ENCODE peak calls at places on chromosomes 7 and 10, in six cellular contexts. One of them, this sample, is unnamed.

GRCh38 chr7:39566056-39566921 is at the start of gene YAE1:
- DNase-seq in dorsolateral prefrontal cortex: peak
- DNase-seq in nephron progenitor cell: peak
- DNase-seq in lung: peak
- DNase-seq in AG09309: no peak
- DNase-seq in foreskin fibroblast: peak
- DNase-seq in this sample: peak

GRCh38 chr7:115183431-115184057 is 261.6 kb downstream of the MDFIC start:
- DNase-seq in dorsolateral prefrontal cortex: no peak
- DNase-seq in nephron progenitor cell: no peak
- DNase-seq in lung: no peak
- DNase-seq in AG09309: no peak
- DNase-seq in foreskin fibroblast: no peak
- DNase-seq in this sample: no peak

GRCh38 chr10:129098517-129098916 is 368.5 kb upstream of the MGMT start:
- DNase-seq in dorsolateral prefrontal cortex: no peak
- DNase-seq in nephron progenitor cell: no peak
- DNase-seq in lung: no peak
- DNase-seq in AG09309: no peak
- DNase-seq in foreskin fibroblast: no peak
- DNase-seq in this sample: no peak

GRCh38 chr7:1727079-1727478 is 57.0 kb downstream of the ELFN1 start:
- DNase-seq in dorsolateral prefrontal cortex: no peak
- DNase-seq in nephron progenitor cell: no peak
- DNase-seq in lung: no peak
- DNase-seq in AG09309: no peak
- DNase-seq in foreskin fibroblast: no peak
- DNase-seq in this sample: no peak

GRCh38 chr7:146736446-146737190 is 620.0 kb downstream of the CNTNAP2 start:
- DNase-seq in dorsolateral prefrontal cortex: no peak
- DNase-seq in nephron progenitor cell: no peak
- DNase-seq in lung: no peak
- DNase-seq in AG09309: no peak
- DNase-seq in foreskin fibroblast: peak
- DNase-seq in this sample: no peak

GRCh38 chr7:38393874-38394273 is 120.4 kb upstream of the TARP start:
- DNase-seq in dorsolateral prefrontal cortex: no peak
- DNase-seq in nephron progenitor cell: no peak
- DNase-seq in lung: no peak
- DNase-seq in AG09309: no peak
- DNase-seq in foreskin fibroblast: no peak
- DNase-seq in this sample: no peak

GRCh38 chr10:126904807-126905686 is at the start of gene DOCK1:
- DNase-seq in dorsolateral prefrontal cortex: peak
- DNase-seq in nephron progenitor cell: peak
- DNase-seq in lung: peak
- DNase-seq in AG09309: no peak
- DNase-seq in foreskin fibroblast: peak
- DNase-seq in this sample: no peak

GRCh38 chr10:79936625-79937255 is 12.2 kb downstream of the SFTPD start:
- DNase-seq in dorsolateral prefrontal cortex: no peak
- DNase-seq in nephron progenitor cell: no peak
- DNase-seq in lung: peak
- DNase-seq in AG09309: no peak
- DNase-seq in foreskin fibroblast: peak
- DNase-seq in this sample: peak

GRCh38 chr7:121924273-121925184 is 51.6 kb downstream of the PTPRZ1 start:
- DNase-seq in dorsolateral prefrontal cortex: no peak
- DNase-seq in nephron progenitor cell: no peak
- DNase-seq in lung: no peak
- DNase-seq in AG09309: no peak
- DNase-seq in foreskin fibroblast: no peak
- DNase-seq in this sample: no peak

GRCh38 chr7:108257954-108258353 is 127.8 kb upstream of the LAMB4 start:
- DNase-seq in dorsolateral prefrontal cortex: no peak
- DNase-seq in nephron progenitor cell: no peak
- DNase-seq in lung: no peak
- DNase-seq in AG09309: no peak
- DNase-seq in foreskin fibroblast: no peak
- DNase-seq in this sample: no peak

GRCh38 chr10:58932821-58933314 is 243.6 kb upstream of the PHYHIPL start:
- DNase-seq in dorsolateral prefrontal cortex: no peak
- DNase-seq in nephron progenitor cell: no peak
- DNase-seq in lung: no peak
- DNase-seq in AG09309: no peak
- DNase-seq in foreskin fibroblast: no peak
- DNase-seq in this sample: no peak

GRCh38 chr10:96846395-96846794 is 14.3 kb downstream of the LCOR start:
- DNase-seq in dorsolateral prefrontal cortex: no peak
- DNase-seq in nephron progenitor cell: no peak
- DNase-seq in lung: no peak
- DNase-seq in AG09309: no peak
- DNase-seq in foreskin fibroblast: no peak
- DNase-seq in this sample: no peak

GRCh38 chr7:138886501-138886917 is 88.5 kb upstream of the ATP6V0A4 start:
- DNase-seq in dorsolateral prefrontal cortex: no peak
- DNase-seq in nephron progenitor cell: no peak
- DNase-seq in lung: no peak
- DNase-seq in AG09309: no peak
- DNase-seq in foreskin fibroblast: peak
- DNase-seq in this sample: no peak

GRCh38 chr7:84337386-84337785 is 142.8 kb upstream of the SEMA3A start:
- DNase-seq in dorsolateral prefrontal cortex: no peak
- DNase-seq in nephron progenitor cell: no peak
- DNase-seq in lung: no peak
- DNase-seq in AG09309: no peak
- DNase-seq in foreskin fibroblast: peak
- DNase-seq in this sample: no peak

GRCh38 chr7:50663396-50664102 is 98.3 kb upstream of the DDC start:
- DNase-seq in dorsolateral prefrontal cortex: no peak
- DNase-seq in nephron progenitor cell: no peak
- DNase-seq in lung: no peak
- DNase-seq in AG09309: no peak
- DNase-seq in foreskin fibroblast: no peak
- DNase-seq in this sample: no peak

GRCh38 chr10:14050598-14050997 is 280.1 kb downstream of the FRMD4A start:
- DNase-seq in dorsolateral prefrontal cortex: no peak
- DNase-seq in nephron progenitor cell: no peak
- DNase-seq in lung: no peak
- DNase-seq in AG09309: no peak
- DNase-seq in foreskin fibroblast: no peak
- DNase-seq in this sample: no peak

GRCh38 chr10:132455986-132456847 is 59.2 kb downstream of the PWWP2B start:
- DNase-seq in dorsolateral prefrontal cortex: no peak
- DNase-seq in nephron progenitor cell: peak
- DNase-seq in lung: no peak
- DNase-seq in AG09309: no peak
- DNase-seq in foreskin fibroblast: no peak
- DNase-seq in this sample: peak

GRCh38 chr10:31678139-31678536 is 250.5 kb downstream of the ARHGAP12 start:
- DNase-seq in dorsolateral prefrontal cortex: no peak
- DNase-seq in nephron progenitor cell: no peak
- DNase-seq in lung: no peak
- DNase-seq in AG09309: no peak
- DNase-seq in foreskin fibroblast: no peak
- DNase-seq in this sample: no peak

GRCh38 chr7:98079891-98080653 is 26.6 kb upstream of the LMTK2 start:
- DNase-seq in dorsolateral prefrontal cortex: no peak
- DNase-seq in nephron progenitor cell: no peak
- DNase-seq in lung: no peak
- DNase-seq in AG09309: no peak
- DNase-seq in foreskin fibroblast: no peak
- DNase-seq in this sample: no peak

GRCh38 chr7:102292813-102293798 is 6.4 kb downstream of the SH2B2 start:
- DNase-seq in dorsolateral prefrontal cortex: no peak
- DNase-seq in nephron progenitor cell: no peak
- DNase-seq in lung: no peak
- DNase-seq in AG09309: no peak
- DNase-seq in foreskin fibroblast: no peak
- DNase-seq in this sample: no peak

GRCh38 chr7:25964483-25964961 is 187.5 kb upstream of the NFE2L3 start:
- DNase-seq in dorsolateral prefrontal cortex: no peak
- DNase-seq in nephron progenitor cell: no peak
- DNase-seq in lung: no peak
- DNase-seq in AG09309: no peak
- DNase-seq in foreskin fibroblast: no peak
- DNase-seq in this sample: no peak

DNA sequence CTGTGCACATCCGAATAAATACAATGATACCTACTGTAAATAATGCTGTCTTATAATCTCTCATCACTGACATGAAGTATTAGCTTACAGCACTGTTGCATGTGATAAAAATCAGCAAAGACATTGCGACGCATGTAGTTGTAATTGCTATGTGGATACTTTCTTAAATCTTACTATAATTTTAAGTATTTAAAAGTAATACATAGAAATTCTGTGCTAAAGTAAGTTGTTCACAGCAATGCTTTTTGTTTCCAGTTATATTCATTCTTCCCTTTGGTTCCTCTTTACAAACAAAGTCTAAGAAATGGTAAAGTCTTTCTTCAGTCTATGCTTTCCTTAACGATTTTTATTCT is 113.7 kb upstream of the DGKB start:
- DNase-seq in dorsolateral prefrontal cortex: no peak
- DNase-seq in nephron progenitor cell: no peak
- DNase-seq in lung: no peak
- DNase-seq in AG09309: no peak
- DNase-seq in foreskin fibroblast: no peak
- DNase-seq in this sample: no peak
- TF ChIP-seq CTCF in dorsolateral prefrontal cortex: no peak
- TF ChIP-seq CTCF in nephron progenitor cell: peak
- TF ChIP-seq CTCF in lung: no peak
- TF ChIP-seq CTCF in AG09309: no peak
- TF ChIP-seq CTCF in foreskin fibroblast: no peak
- TF ChIP-seq CTCF in this sample: no peak

GRCh38 chr7:156218544-156219306 is 406.5 kb upstream of the SHH start:
- DNase-seq in dorsolateral prefrontal cortex: no peak
- DNase-seq in nephron progenitor cell: no peak
- DNase-seq in lung: no peak
- DNase-seq in AG09309: no peak
- DNase-seq in foreskin fibroblast: no peak
- DNase-seq in this sample: no peak

GRCh38 chr7:156220701-156221100 is 408.4 kb upstream of the SHH start:
- DNase-seq in dorsolateral prefrontal cortex: no peak
- DNase-seq in nephron progenitor cell: no peak
- DNase-seq in lung: no peak
- DNase-seq in AG09309: no peak
- DNase-seq in foreskin fibroblast: no peak
- DNase-seq in this sample: no peak

GRCh38 chr7:156217803-156218202 is 405.5 kb upstream of the SHH start:
- DNase-seq in dorsolateral prefrontal cortex: no peak
- DNase-seq in nephron progenitor cell: no peak
- DNase-seq in lung: no peak
- DNase-seq in AG09309: no peak
- DNase-seq in foreskin fibroblast: no peak
- DNase-seq in this sample: no peak

GRCh38 chr7:156220078-156220605 is 407.9 kb upstream of the SHH start:
- DNase-seq in dorsolateral prefrontal cortex: no peak
- DNase-seq in nephron progenitor cell: no peak
- DNase-seq in lung: no peak
- DNase-seq in AG09309: no peak
- DNase-seq in foreskin fibroblast: no peak
- DNase-seq in this sample: no peak

DNA sequence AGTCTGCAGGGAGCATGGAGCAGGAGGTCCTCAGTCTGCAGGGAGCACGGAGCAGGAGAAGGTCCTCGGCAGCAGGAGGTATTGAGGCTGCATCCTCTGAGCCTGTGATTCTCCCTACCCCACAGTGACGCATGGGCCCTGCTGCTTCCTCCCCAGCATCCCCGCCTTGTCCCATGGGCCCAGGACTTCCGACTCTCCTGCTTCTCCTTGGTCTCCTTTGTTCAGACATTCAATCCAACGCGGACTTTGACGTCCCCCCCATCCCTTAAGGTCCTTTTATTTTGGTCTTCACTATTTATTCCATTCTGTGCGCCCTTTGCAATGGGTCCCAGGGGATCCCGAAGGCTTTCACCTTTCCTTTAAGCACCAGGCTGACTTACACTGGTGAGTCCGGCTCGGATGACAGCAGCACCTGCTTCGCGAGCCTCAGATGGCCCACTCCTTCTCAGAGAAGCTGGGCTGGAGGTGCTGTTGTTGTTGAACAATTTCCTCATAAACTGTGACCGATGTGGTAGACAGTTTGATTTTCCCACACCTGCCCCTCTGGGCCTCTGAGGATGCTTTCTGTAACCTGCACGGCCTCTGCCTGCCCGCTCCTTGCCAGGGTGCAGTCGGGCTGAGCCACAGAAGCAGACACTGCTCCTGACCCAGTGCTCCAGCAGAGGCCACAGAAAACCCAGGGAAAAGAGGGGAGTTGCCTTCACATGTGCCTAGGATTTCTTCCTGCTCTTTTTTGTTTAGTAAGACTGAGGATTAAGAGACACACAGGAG is 407.2 kb upstream of the SHH start:
- DNase-seq in dorsolateral prefrontal cortex: no peak
- DNase-seq in nephron progenitor cell: no peak
- DNase-seq in lung: no peak
- DNase-seq in AG09309: no peak
- DNase-seq in foreskin fibroblast: no peak
- DNase-seq in this sample: no peak
- TF ChIP-seq CTCF in dorsolateral prefrontal cortex: no peak
- TF ChIP-seq CTCF in nephron progenitor cell: no peak
- TF ChIP-seq CTCF in lung: no peak
- TF ChIP-seq CTCF in AG09309: no peak
- TF ChIP-seq CTCF in foreskin fibroblast: no peak
- TF ChIP-seq CTCF in this sample: no peak

GRCh38 chr7:80128918-80129317 is 5.7 kb upstream of the GNAI1 start:
- DNase-seq in dorsolateral prefrontal cortex: no peak
- DNase-seq in nephron progenitor cell: no peak
- DNase-seq in lung: no peak
- DNase-seq in AG09309: no peak
- DNase-seq in foreskin fibroblast: no peak
- DNase-seq in this sample: peak
- TF ChIP-seq CTCF in dorsolateral prefrontal cortex: no peak
- TF ChIP-seq CTCF in nephron progenitor cell: no peak
- TF ChIP-seq CTCF in lung: no peak
- TF ChIP-seq CTCF in AG09309: no peak
- TF ChIP-seq CTCF in foreskin fibroblast: no peak
- TF ChIP-seq CTCF in this sample: no peak

GRCh38 chr10:77533887-77534278 is 103.7 kb downstream of the KCNMA1 start:
- DNase-seq in dorsolateral prefrontal cortex: no peak
- DNase-seq in nephron progenitor cell: no peak
- DNase-seq in lung: no peak
- DNase-seq in AG09309: no peak
- DNase-seq in foreskin fibroblast: peak
- DNase-seq in this sample: no peak

GRCh38 chr10:77539147-77539935 is 98.3 kb downstream of the KCNMA1 start:
- DNase-seq in dorsolateral prefrontal cortex: no peak
- DNase-seq in nephron progenitor cell: no peak
- DNase-seq in lung: no peak
- DNase-seq in AG09309: no peak
- DNase-seq in foreskin fibroblast: no peak
- DNase-seq in this sample: no peak

GRCh38 chr10:77533156-77533886 is 104.3 kb downstream of the KCNMA1 start:
- DNase-seq in dorsolateral prefrontal cortex: no peak
- DNase-seq in nephron progenitor cell: no peak
- DNase-seq in lung: no peak
- DNase-seq in AG09309: no peak
- DNase-seq in foreskin fibroblast: no peak
- DNase-seq in this sample: no peak

GRCh38 chr10:77537720-77538373 is 99.8 kb downstream of the KCNMA1 start:
- DNase-seq in dorsolateral prefrontal cortex: no peak
- DNase-seq in nephron progenitor cell: no peak
- DNase-seq in lung: no peak
- DNase-seq in AG09309: no peak
- DNase-seq in foreskin fibroblast: peak
- DNase-seq in this sample: no peak

GRCh38 chr10:77537051-77537450 is 100.6 kb downstream of the KCNMA1 start:
- DNase-seq in dorsolateral prefrontal cortex: no peak
- DNase-seq in nephron progenitor cell: no peak
- DNase-seq in lung: no peak
- DNase-seq in AG09309: no peak
- DNase-seq in foreskin fibroblast: no peak
- DNase-seq in this sample: no peak
- TF ChIP-seq CTCF in dorsolateral prefrontal cortex: no peak
- TF ChIP-seq CTCF in nephron progenitor cell: no peak
- TF ChIP-seq CTCF in lung: no peak
- TF ChIP-seq CTCF in AG09309: no peak
- TF ChIP-seq CTCF in foreskin fibroblast: no peak
- TF ChIP-seq CTCF in this sample: no peak

This sample was measured in CD14-positive monocyte.